ENCODE peak calls at places on chromosomes 16 and 17, in six cellular contexts. O is neural crest cell, U is posterior vena cava, D is myocyte, K is prostate gland, G is A549. P is an unnamed sample.

GRCh38 chr16:65600629-65601028 is 478.8 kb upstream of the CDH11 start:
- DNase-seq in O (no peak), U (no peak), D (no peak), K (no peak), G (no peak), P (no peak)

GRCh38 chr16:58499615-58500328 is at the start of gene NDRG4:
- DNase-seq in O (peak; percentile 71), U (peak; percentile 63), D (peak; percentile 63), K (no peak), G (peak; percentile 91), P (no peak)

GRCh38 chr16:1887711-1888354 is 15.9 kb upstream of the MEIOB start:
- DNase-seq in O (no peak), U (no peak), D (no peak), K (no peak), G (no peak), P (peak; percentile 19)

GRCh38 chr16:81716478-81717210 is 62.4 kb upstream of the PLCG2 start:
- DNase-seq in O (no peak), U (peak; percentile 25), D (no peak), K (no peak), G (no peak), P (no peak)

GRCh38 chr16:48365601-48366164 is 19.5 kb downstream of the SIAH1 start:
- DNase-seq in O (peak; percentile 72), U (peak; percentile 97), D (peak; percentile 85), K (peak; percentile 92), G (peak; percentile 93), P (peak; percentile 95)

GRCh38 chr17:57881143-57881542 is 31.3 kb upstream of the MRPS23 start:
- DNase-seq in O (no peak), U (no peak), D (no peak), K (no peak), G (no peak), P (no peak)

GRCh38 chr16:27903046-27903655 is 160.4 kb downstream of the GSG1L start:
- DNase-seq in O (no peak), U (peak; percentile 72), D (no peak), K (no peak), G (no peak), P (no peak)

GRCh38 chr17:14871921-14872320 is 393.2 kb downstream of the PMP22 start:
- DNase-seq in O (no peak), U (no peak), D (no peak), K (no peak), G (no peak), P (no peak)

GRCh38 chr16:80167657-80168056 is 373.1 kb upstream of the DYNLRB2 start:
- DNase-seq in O (no peak), U (no peak), D (peak; percentile 26), K (peak; percentile 5), G (no peak), P (no peak)

GRCh38 chr17:77381185-77381700 is 240.5 kb downstream of the SEC14L1 start:
- DNase-seq in O (no peak), U (no peak), D (no peak), K (no peak), G (no peak), P (no peak)

GRCh38 chr16:48102083-48103008 is 53.4 kb downstream of the ABCC12 start:
- DNase-seq in O (no peak), U (no peak), D (no peak), K (no peak), G (no peak), P (no peak)

GRCh38 chr17:29909604-29910003 is 20.4 kb downstream of the SSH2 start:
- DNase-seq in O (no peak), U (no peak), D (no peak), K (no peak), G (no peak), P (no peak)

GRCh38 chr16:30004811-30005242 is 6.0 kb downstream of the DOC2A start:
- DNase-seq in O (no peak), U (no peak), D (no peak), K (no peak), G (no peak), P (peak; percentile 32)

GRCh38 chr16:69859105-69859969 is 91.8 kb upstream of the CLEC18A start:
- DNase-seq in O (no peak), U (no peak), D (peak; percentile 21), K (no peak), G (peak; percentile 54), P (peak; percentile 65)

GRCh38 chr17:60602871-60603270 is 2.9 kb downstream of the PPM1D start:
- DNase-seq in O (no peak), U (no peak), D (no peak), K (no peak), G (no peak), P (no peak)

GRCh38 chr17:50420419-50421112 is 5.5 kb upstream of the ACSF2 start:
- DNase-seq in O (no peak), U (no peak), D (no peak), K (no peak), G (no peak), P (peak; percentile 46)

GRCh38 chr17:69335018-69335417 is 8.1 kb upstream of the ABCA5 start:
- DNase-seq in O (no peak), U (no peak), D (peak; percentile 38), K (no peak), G (peak; percentile 68), P (no peak)

GRCh38 chr17:77115510-77115909 is 25.3 kb upstream of the SEC14L1 start:
- DNase-seq in O (no peak), U (no peak), D (no peak), K (no peak), G (no peak), P (no peak)

GRCh38 chr17:82976982-82977488 is 102.4 kb upstream of the METRNL start:
- DNase-seq in O (no peak), U (no peak), D (no peak), K (no peak), G (no peak), P (no peak)

GRCh38 chr17:51613255-51613654 is 352.9 kb downstream of the UTP18 start:
- DNase-seq in O (no peak), U (no peak), D (no peak), K (no peak), G (no peak), P (no peak)

GRCh38 chr16:53922067-53922804 is 218.3 kb downstream of the FTO start:
- DNase-seq in O (no peak), U (no peak), D (no peak), K (no peak), G (no peak), P (no peak)

GRCh38 chr16:63361032-63361624 is 1324.9 kb upstream of the CDH8 start:
- DNase-seq in O (peak; percentile 3), U (no peak), D (peak; percentile 69), K (no peak), G (peak; percentile 64), P (no peak)

GRCh38 chr17:45940826-45941225 is 46.5 kb downstream of the MAPT start:
- DNase-seq in O (no peak), U (peak; percentile 45), D (no peak), K (peak; percentile 75), G (no peak), P (peak; percentile 49)

GRCh38 chr17:43917348-43918025 is 10.2 kb upstream of the MPP2 start:
- DNase-seq in O (no peak), U (no peak), D (peak; percentile 41), K (no peak), G (peak; percentile 43), P (peak; percentile 67)

GRCh38 chr17:39252788-39253460 is 27.2 kb upstream of the STAC2 start:
- DNase-seq in O (no peak), U (no peak), D (no peak), K (no peak), G (no peak), P (no peak)

GRCh38 chr17:55717898-55718735 is 4.5 kb downstream of the TMEM100 start:
- DNase-seq in O (peak; percentile 79), U (peak; percentile 91), D (peak; percentile 84), K (peak; percentile 70), G (peak; percentile 78), P (peak; percentile 85)